ENCODE peak calls at places on chromosomes 16 and 17, in six cellular contexts. E, B, F, C, G and J are unnamed samples.

GRCh38 chr17:16135461-16135860 is 79.9 kb downstream of the NCOR1 start:
- DNase-seq in E (no peak), B (no peak), F (no peak), C (peak), G (no peak), J (no peak)

GRCh38 chr16:85619089-85619850 is 6.1 kb downstream of the GSE1 start:
- DNase-seq in E (no peak), B (no peak), F (no peak), C (no peak), G (no peak), J (no peak)

GRCh38 chr17:1561420-1562177 is 993 bp downstream of the PITPNA start:
- DNase-seq in E (peak), B (no peak), F (no peak), C (no peak), G (no peak), J (no peak)

GRCh38 chr17:79072544-79072943 is 2.1 kb upstream of the ENGASE start:
- DNase-seq in E (no peak), B (no peak), F (no peak), C (no peak), G (peak), J (no peak)

GRCh38 chr16:81738831-81739496 is 40.1 kb upstream of the PLCG2 start:
- DNase-seq in E (no peak), B (peak), F (peak), C (no peak), G (peak), J (peak)

GRCh38 chr17:17300624-17301568 is 2.3 kb upstream of the NT5M start:
- DNase-seq in E (peak), B (peak), F (no peak), C (peak), G (peak), J (no peak)

GRCh38 chr17:9432867-9433495 is 142.6 kb downstream of the STX8 start:
- DNase-seq in E (no peak), B (no peak), F (no peak), C (peak), G (no peak), J (no peak)

GRCh38 chr17:34090593-34090992 is 164.5 kb upstream of the CCL2 start:
- DNase-seq in E (no peak), B (no peak), F (no peak), C (no peak), G (no peak), J (no peak)

GRCh38 chr17:78041401-78042179 is 83.1 kb downstream of the TNRC6C start:
- DNase-seq in E (no peak), B (no peak), F (no peak), C (no peak), G (no peak), J (no peak)

GRCh38 chr16:28107232-28107631 is 43.7 kb upstream of the GSG1L start:
- DNase-seq in E (no peak), B (no peak), F (no peak), C (no peak), G (peak), J (no peak)

GRCh38 chr16:74309789-74310781 is 13.5 kb downstream of the PSMD7 start:
- DNase-seq in E (no peak), B (no peak), F (no peak), C (peak), G (no peak), J (no peak)

GRCh38 chr16:56421313-56421712 is 4.0 kb downstream of the AMFR start:
- DNase-seq in E (no peak), B (no peak), F (no peak), C (no peak), G (no peak), J (no peak)

GRCh38 chr17:15349119-15349518 is 7.7 kb upstream of the TEKT3 start:
- DNase-seq in E (no peak), B (no peak), F (no peak), C (no peak), G (no peak), J (no peak)

GRCh38 chr17:37527249-37527851 is 37.7 kb downstream of the DUSP14 start:
- DNase-seq in E (peak), B (no peak), F (no peak), C (peak), G (no peak), J (no peak)

GRCh38 chr16:24701521-24701951 is 27.9 kb upstream of the TNRC6A start:
- DNase-seq in E (no peak), B (no peak), F (no peak), C (peak), G (no peak), J (no peak)

GRCh38 chr16:15592324-15592723 is 50.6 kb downstream of the MARF1 start:
- DNase-seq in E (peak), B (no peak), F (no peak), C (no peak), G (no peak), J (peak)

GRCh38 chr16:25264599-25264998 is 7.0 kb upstream of the ZKSCAN2 start:
- DNase-seq in E (no peak), B (no peak), F (no peak), C (no peak), G (no peak), J (no peak)

GRCh38 chr17:80565347-80566053 is 20.9 kb downstream of the RPTOR start:
- DNase-seq in E (no peak), B (no peak), F (no peak), C (no peak), G (no peak), J (no peak)

GRCh38 chr17:17494499-17495447 is 1.4 kb downstream of the RASD1 start:
- DNase-seq in E (no peak), B (peak), F (no peak), C (peak), G (no peak), J (no peak)

GRCh38 chr17:83200231-83200699 is 120.9 kb downstream of the METRNL start:
- DNase-seq in E (peak), B (peak), F (no peak), C (peak), G (peak), J (peak)

GRCh38 chr16:46690281-46691178 is 1.1 kb downstream of the ORC6 start:
- DNase-seq in E (no peak), B (no peak), F (no peak), C (peak), G (peak), J (no peak)

GRCh38 chr17:82605939-82606600 is 42.2 kb downstream of the WDR45B start:
- DNase-seq in E (no peak), B (no peak), F (no peak), C (no peak), G (no peak), J (no peak)

GRCh38 chr17:48385303-48385702 is 44.7 kb downstream of the SKAP1 start:
- DNase-seq in E (no peak), B (no peak), F (no peak), C (no peak), G (no peak), J (no peak)

GRCh38 chr17:30831257-30831656 is 509 bp upstream of the ATAD5 start:
- DNase-seq in E (no peak), B (no peak), F (no peak), C (peak), G (no peak), J (no peak)

GRCh38 chr17:67818110-67819002 is 6.9 kb upstream of the BPTF start:
- DNase-seq in E (no peak), B (no peak), F (no peak), C (no peak), G (no peak), J (no peak)

GRCh38 chr17:42683407-42684031 is 1.2 kb downstream of the CNTNAP1 start:
- DNase-seq in E (no peak), B (peak), F (no peak), C (peak), G (no peak), J (no peak)

GRCh38 chr16:14629612-14629918 is 495 bp downstream of the PARN start:
- DNase-seq in E (no peak), B (no peak), F (no peak), C (no peak), G (no peak), J (no peak)

GRCh38 chr17:69909389-69909788 is 165.6 kb upstream of the KCNJ16 start:
- DNase-seq in E (no peak), B (no peak), F (no peak), C (no peak), G (no peak), J (no peak)

GRCh38 chr17:27756467-27757371 is 43.6 kb downstream of the NOS2 start:
- DNase-seq in E (peak), B (peak), F (no peak), C (peak), G (no peak), J (peak)

GRCh38 chr17:73342549-73343167 is 30.9 kb upstream of the CDC42EP4 start:
- DNase-seq in E (no peak), B (no peak), F (no peak), C (peak), G (no peak), J (no peak)

GRCh38 chr17:3834811-3835210 is 11.2 kb downstream of the NCBP3 start:
- DNase-seq in E (no peak), B (no peak), F (no peak), C (no peak), G (no peak), J (no peak)

GRCh38 chr16:65119905-65120341 is 1.9 kb downstream of the CDH11 start:
- DNase-seq in E (no peak), B (no peak), F (no peak), C (peak), G (no peak), J (no peak)

GRCh38 chr16:72664122-72664479 is 383.8 kb downstream of the ZFHX3 start:
- DNase-seq in E (no peak), B (no peak), F (no peak), C (peak), G (no peak), J (no peak)

GRCh38 chr16:72658888-72659717 is 388.8 kb downstream of the ZFHX3 start:
- DNase-seq in E (no peak), B (no peak), F (no peak), C (peak), G (no peak), J (no peak)

GRCh38 chr16:72666267-72666666 is 381.7 kb downstream of the ZFHX3 start:
- DNase-seq in E (no peak), B (no peak), F (no peak), C (peak), G (no peak), J (no peak)

GRCh38 chr16:72664480-72665408 is 383.2 kb downstream of the ZFHX3 start:
- DNase-seq in E (peak), B (peak), F (peak), C (peak), G (peak), J (peak)
- TF ChIP-seq CTCF in E (no peak), B (no peak), F (peak), C (no peak), G (peak), J (no peak)

DNA sequence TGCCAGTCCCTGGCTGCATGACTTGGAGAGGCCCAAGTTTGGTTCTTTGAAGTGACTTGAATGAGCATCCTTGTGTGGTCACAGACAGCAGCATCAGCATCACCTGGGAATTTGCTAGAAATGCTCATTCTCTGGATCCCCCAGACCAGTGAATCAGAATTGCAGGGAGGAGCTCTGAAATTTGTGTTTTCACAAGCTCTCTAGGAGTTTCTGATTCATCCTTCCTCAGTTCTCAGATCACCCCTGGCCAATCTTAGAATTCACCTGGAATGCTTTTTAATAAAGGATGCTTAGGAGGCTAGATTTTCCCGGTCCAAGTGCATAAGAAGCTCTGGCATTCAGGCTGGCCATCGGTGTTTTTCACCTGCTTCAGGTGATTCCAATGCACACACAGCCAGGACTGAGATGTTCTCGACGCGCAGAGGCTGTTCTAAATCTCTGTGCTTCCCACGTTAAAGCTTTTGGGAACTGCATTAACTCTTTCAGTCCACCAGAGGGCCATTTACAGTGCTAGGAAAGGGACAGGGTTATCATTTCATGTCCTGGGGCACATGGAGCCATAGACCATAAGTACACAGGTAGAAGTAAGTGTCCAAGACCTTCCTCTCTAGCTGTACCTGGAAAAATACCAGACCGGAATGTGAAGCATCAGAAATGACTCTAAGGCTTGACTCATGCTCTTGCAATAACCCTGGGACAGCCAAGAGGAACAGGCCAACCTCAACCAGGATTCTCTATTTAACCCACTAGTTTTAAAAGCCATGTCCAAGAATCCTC is 85.7 kb upstream of the XYLT1 start:
- DNase-seq in E (no peak), B (no peak), F (no peak), C (peak), G (no peak), J (no peak)
- TF ChIP-seq CTCF in E (peak), B (no peak), F (peak), C (peak), G (peak), J (peak)

GRCh38 chr16:63789603-63790002 is 1332.3 kb downstream of the CDH11 start:
- DNase-seq in E (no peak), B (no peak), F (no peak), C (no peak), G (no peak), J (no peak)
- TF ChIP-seq CTCF in E (no peak), B (no peak), F (no peak), C (no peak), G (no peak), J (no peak)

GRCh38 chr17:61574542-61575351 is 16.3 kb downstream of the NACA2 start:
- DNase-seq in E (no peak), B (no peak), F (no peak), C (peak), G (no peak), J (no peak)

GRCh38 chr17:61578645-61579044 is 12.4 kb downstream of the NACA2 start:
- DNase-seq in E (no peak), B (no peak), F (no peak), C (no peak), G (no peak), J (no peak)

GRCh38 chr17:61575983-61576382 is 15.0 kb downstream of the NACA2 start:
- DNase-seq in E (no peak), B (no peak), F (no peak), C (no peak), G (no peak), J (no peak)

GRCh38 chr17:61571624-61572023 is 19.4 kb downstream of the NACA2 start:
- DNase-seq in E (no peak), B (no peak), F (no peak), C (no peak), G (no peak), J (no peak)

GRCh38 chr17:61575352-61575975 is 15.6 kb downstream of the NACA2 start:
- DNase-seq in E (no peak), B (no peak), F (no peak), C (peak), G (no peak), J (no peak)
- TF ChIP-seq CTCF in E (no peak), B (no peak), F (no peak), C (no peak), G (no peak), J (no peak)